ENCODE peak calls at places on chromosomes 16 and 17, in seven cellular contexts. V is IMR-90, O is uterus, B is A549, Q is K562, Z is HCT116, T is PC-9. L is an unnamed sample.

GRCh38 chr17:61470530-61471136 is 18.4 kb downstream of the TBX4 start:
- DNase-seq in T (no peak), Q (no peak), Z (no peak), B (no peak), V (no peak), O (peak; percentile 4), L (no peak)

GRCh38 chr17:49853470-49854015 is 5.7 kb upstream of the TAC4 start:
- DNase-seq in Z (no peak), O (no peak), Q (peak; percentile 21), T (no peak), B (no peak), V (no peak), L (no peak)

GRCh38 chr16:74774223-74775139 is at the start of gene FA2H:
- DNase-seq in B (peak; percentile 96), Q (peak; percentile 84), T (peak; percentile 95), Z (peak; percentile 59), V (peak; percentile 23), O (peak; percentile 18), L (peak; percentile 49)

GRCh38 chr17:78925662-78926555 is 722 bp upstream of the TIMP2 start:
- DNase-seq in T (no peak), Q (no peak), O (peak; percentile 87), Z (no peak), B (no peak), V (peak; percentile 87), L (peak; percentile 84)

GRCh38 chr16:23905027-23905426 is 69.2 kb downstream of the PRKCB start:
- DNase-seq in O (peak; percentile 30), B (peak; percentile 15), Z (no peak), Q (no peak), T (peak; percentile 8), V (peak; percentile 70), L (peak; percentile 26)

GRCh38 chr17:13537871-13538643 is 63.7 kb downstream of the HS3ST3A1 start:
- DNase-seq in Q (peak; percentile 45), O (no peak), V (peak; percentile 44), B (no peak), Z (no peak), T (no peak), L (no peak)

GRCh38 chr17:6551909-6552768 is 4.2 kb downstream of the PITPNM3 start:
- DNase-seq in Z (no peak), Q (no peak), O (no peak), V (no peak), B (no peak), T (peak; percentile 96), L (no peak)

GRCh38 chr16:78461496-78461938 is 362.1 kb downstream of the WWOX start:
- DNase-seq in O (no peak), Q (no peak), V (no peak), T (no peak), Z (no peak), B (no peak), L (no peak)

GRCh38 chr17:36808181-36808661 is 129.1 kb upstream of the LHX1 start:
- DNase-seq in B (no peak), T (no peak), V (no peak), O (no peak), Z (no peak), Q (peak; percentile 6), L (no peak)

GRCh38 chr16:4110680-4111079 is 5.6 kb downstream of the ADCY9 start:
- DNase-seq in T (no peak), V (no peak), O (no peak), B (no peak), Q (no peak), Z (no peak), L (no peak)

GRCh38 chr17:4220655-4221054 is 43.1 kb downstream of the ANKFY1 start:
- DNase-seq in T (no peak), B (no peak), Q (no peak), Z (no peak), V (peak; percentile 11), O (peak; percentile 43), L (no peak)

GRCh38 chr17:27940503-27940902 is 47.3 kb upstream of the LYRM9 start:
- DNase-seq in Q (no peak), O (no peak), Z (no peak), B (no peak), T (no peak), V (no peak), L (no peak)

GRCh38 chr16:27932542-27933178 is 130.9 kb downstream of the GSG1L start:
- DNase-seq in V (no peak), Z (no peak), B (no peak), Q (no peak), O (no peak), T (no peak), L (no peak)

GRCh38 chr16:79751785-79752184 is 151.2 kb upstream of the MAF start:
- DNase-seq in T (no peak), O (peak; percentile 77), Z (no peak), B (no peak), Q (no peak), V (no peak), L (no peak)

GRCh38 chr17:43753488-43754129 is 5.0 kb downstream of the SOST start:
- DNase-seq in T (peak; percentile 17), Q (peak; percentile 23), Z (no peak), V (peak; percentile 20), B (no peak), O (no peak), L (no peak)

GRCh38 chr16:88787579-88788314 is 2.7 kb upstream of the PIEZO1 start:
- DNase-seq in V (no peak), Z (no peak), B (no peak), O (no peak), Q (no peak), T (no peak), L (no peak)

GRCh38 chr16:88789593-88789992 is 4.6 kb upstream of the PIEZO1 start:
- DNase-seq in Q (no peak), B (no peak), Z (no peak), O (no peak), V (no peak), T (no peak), L (no peak)

GRCh38 chr16:88792668-88793587 is 7.9 kb upstream of the PIEZO1 start:
- DNase-seq in V (no peak), Z (no peak), Q (no peak), O (no peak), T (no peak), B (no peak), L (no peak)

GRCh38 chr16:88792078-88792550 is 7.1 kb upstream of the PIEZO1 start:
- DNase-seq in O (no peak), Z (no peak), T (no peak), B (no peak), V (no peak), Q (no peak), L (no peak)

GRCh38 chr16:88790312-88791150 is 5.5 kb upstream of the PIEZO1 start:
- DNase-seq in Z (no peak), Q (peak; percentile 81), B (no peak), O (no peak), V (peak; percentile 24), T (no peak), L (peak; percentile 52)
- H3K4me3 ChIP-seq in Z (no peak overlapping the region), Q (peak overlapping the region; percentile 2), B (no peak overlapping the region), O (no peak overlapping the region), V (no peak overlapping the region), T (no peak overlapping the region), L (no peak overlapping the region)

GRCh38 chr16:81655474-81656162 is 123.5 kb upstream of the PLCG2 start:
- DNase-seq in V (no peak), O (no peak), Q (no peak), T (no peak), Z (no peak), B (no peak), L (no peak)
- H3K4me1 ChIP-seq in V (peaks cover 5% of the 10 kb centered on the region), O (no peaks in the 10 kb centered on the region), Q (peaks cover 29% of the 10 kb centered on the region), T (no peaks in the 10 kb centered on the region), Z (peaks cover 24% of the 10 kb centered on the region), B (peaks cover 27% of the 10 kb centered on the region), L (peaks cover 22% of the 10 kb centered on the region)

GRCh38 chr16:807345-808251 is 7.1 kb upstream of the GNG13 start:
- DNase-seq in O (peak; percentile 91), B (peak; percentile 83), V (peak; percentile 86), Z (peak; percentile 87), Q (peak; percentile 98), T (peak; percentile 96), L (peak; percentile 94)
- TF ChIP-seq CTCF in O (no peak), B (no peak), V (no peak), Z (no peak), Q (no peak), T (no peak), L (no peak)

GRCh38 chr16:13351651-13352217 is 450.3 kb downstream of the SHISA9 start:
- DNase-seq in Z (no peak), T (no peak), Q (no peak), V (no peak), O (no peak), B (no peak), L (no peak)

GRCh38 chr16:13348416-13348815 is 447.0 kb downstream of the SHISA9 start:
- DNase-seq in B (no peak), Q (no peak), V (no peak), Z (no peak), T (no peak), O (no peak), L (no peak)

GRCh38 chr16:13351222-13351621 is 449.8 kb downstream of the SHISA9 start:
- DNase-seq in B (no peak), O (no peak), Q (no peak), T (no peak), V (no peak), Z (no peak), L (no peak)

GRCh38 chr16:13350000-13350399 is 448.6 kb downstream of the SHISA9 start:
- DNase-seq in Q (no peak), B (no peak), V (no peak), O (no peak), T (no peak), Z (no peak), L (no peak)
- H3K4me3 ChIP-seq in Q (no peak overlapping the region), B (no peak overlapping the region), V (no peak overlapping the region), O (no peak overlapping the region), T (no peak overlapping the region), Z (no peak overlapping the region), L (no peak overlapping the region)

GRCh38 chr17:77380411-77381184 is 239.8 kb downstream of the SEC14L1 start:
- DNase-seq in B (no peak), T (no peak), O (no peak), Q (no peak), V (no peak), Z (no peak), L (no peak)

GRCh38 chr17:77381185-77381700 is 240.5 kb downstream of the SEC14L1 start:
- DNase-seq in O (no peak), B (no peak), Z (no peak), V (no peak), T (no peak), Q (no peak), L (no peak)

GRCh38 chr17:77379065-77379428 is 238.3 kb downstream of the SEC14L1 start:
- DNase-seq in O (no peak), V (no peak), T (no peak), Z (no peak), B (no peak), Q (no peak), L (no peak)

GRCh38 chr17:77378318-77379064 is 237.7 kb downstream of the SEC14L1 start:
- DNase-seq in O (no peak), Z (no peak), V (no peak), T (no peak), Q (no peak), B (no peak), L (no peak)

DNA sequence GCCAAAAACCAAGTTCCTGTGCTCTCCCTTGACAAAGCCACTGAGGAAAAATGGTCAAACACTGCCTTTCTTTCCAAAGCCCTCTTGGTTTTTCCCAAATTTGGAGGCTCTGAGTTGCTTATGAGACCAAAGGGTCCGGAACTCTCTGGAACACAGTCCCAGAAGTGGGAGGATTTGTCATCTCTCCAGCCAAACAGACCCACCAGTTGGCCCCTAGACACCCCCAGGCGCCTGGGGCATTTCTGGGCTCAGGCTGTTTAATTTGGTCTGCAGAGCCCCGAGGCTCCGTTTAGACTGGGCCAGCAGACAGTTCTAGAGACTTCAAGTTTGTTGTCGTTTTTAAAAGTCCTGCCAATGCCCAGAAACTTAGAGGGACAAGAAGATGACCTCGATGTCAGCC is 239.1 kb downstream of the SEC14L1 start:
- DNase-seq in V (no peak), T (no peak), Z (no peak), O (no peak), B (no peak), Q (no peak), L (no peak)
- H3K4me1 ChIP-seq in V (peaks cover 76% of the 10 kb centered on the region), T (no peaks in the 10 kb centered on the region), Z (peaks cover 28% of the 10 kb centered on the region), O (peaks cover 6% of the 10 kb centered on the region), B (peaks cover 71% of the 10 kb centered on the region), Q (peaks cover 13% of the 10 kb centered on the region), L (peaks cover 100% of the 10 kb centered on the region)